ENCODE peak calls at places on chromosome 16, in eight cellular contexts. One of them, this sample, is unnamed.

GRCh38 chr16:28261916-28262315 is 30.4 kb upstream of the SBK1 start:
- DNase-seq in fibroblast of lung: no peak
- DNase-seq in bronchial epithelial cell: no peak
- DNase-seq in fibroblast of the aortic adventitia: no peak
- DNase-seq in astrocyte of the spinal cord: no peak
- DNase-seq in testis: no peak
- DNase-seq in GM13977: no peak
- DNase-seq in fibroblast of pulmonary artery: no peak
- DNase-seq in this sample: no peak

GRCh38 chr16:2206780-2207433 is 1.7 kb downstream of the MLST8 start:
- DNase-seq in fibroblast of lung: no peak
- DNase-seq in bronchial epithelial cell: no peak
- DNase-seq in fibroblast of the aortic adventitia: no peak
- DNase-seq in astrocyte of the spinal cord: no peak
- DNase-seq in testis: no peak
- DNase-seq in GM13977: no peak
- DNase-seq in fibroblast of pulmonary artery: no peak
- DNase-seq in this sample: no peak

GRCh38 chr16:24731722-24732419 is 2.4 kb downstream of the TNRC6A start:
- DNase-seq in fibroblast of lung: no peak
- DNase-seq in bronchial epithelial cell: no peak
- DNase-seq in fibroblast of the aortic adventitia: peak; percentile 37
- DNase-seq in astrocyte of the spinal cord: no peak
- DNase-seq in testis: peak; percentile 67
- DNase-seq in GM13977: no peak
- DNase-seq in fibroblast of pulmonary artery: no peak
- DNase-seq in this sample: no peak

GRCh38 chr16:30774367-30775130 is 12.4 kb downstream of the RNF40 start:
- DNase-seq in fibroblast of lung: no peak
- DNase-seq in bronchial epithelial cell: no peak
- DNase-seq in fibroblast of the aortic adventitia: no peak
- DNase-seq in astrocyte of the spinal cord: no peak
- DNase-seq in testis: no peak
- DNase-seq in GM13977: no peak
- DNase-seq in fibroblast of pulmonary artery: no peak
- DNase-seq in this sample: no peak

GRCh38 chr16:17396762-17397498 is 73.8 kb downstream of the XYLT1 start:
- DNase-seq in fibroblast of lung: peak; percentile 78
- DNase-seq in bronchial epithelial cell: no peak
- DNase-seq in fibroblast of the aortic adventitia: peak; percentile 74
- DNase-seq in astrocyte of the spinal cord: peak; percentile 44
- DNase-seq in testis: peak; percentile 50
- DNase-seq in GM13977: no peak
- DNase-seq in fibroblast of pulmonary artery: peak; percentile 80
- DNase-seq in this sample: no peak

GRCh38 chr16:31277659-31278260 is 18.0 kb downstream of the ITGAM start:
- DNase-seq in fibroblast of lung: no peak
- DNase-seq in bronchial epithelial cell: no peak
- DNase-seq in fibroblast of the aortic adventitia: no peak
- DNase-seq in astrocyte of the spinal cord: no peak
- DNase-seq in testis: no peak
- DNase-seq in GM13977: no peak
- DNase-seq in fibroblast of pulmonary artery: no peak
- DNase-seq in this sample: no peak

GRCh38 chr16:50152386-50152806 is 710 bp upstream of the TENT4B start:
- DNase-seq in fibroblast of lung: peak; percentile 29
- DNase-seq in bronchial epithelial cell: peak; percentile 37
- DNase-seq in fibroblast of the aortic adventitia: peak; percentile 36
- DNase-seq in astrocyte of the spinal cord: peak; percentile 52
- DNase-seq in testis: peak; percentile 62
- DNase-seq in GM13977: no peak
- DNase-seq in fibroblast of pulmonary artery: peak; percentile 33
- DNase-seq in this sample: no peak

GRCh38 chr16:89152831-89153700 is 18.5 kb upstream of the CDH15 start:
- DNase-seq in fibroblast of lung: no peak
- DNase-seq in bronchial epithelial cell: no peak
- DNase-seq in fibroblast of the aortic adventitia: no peak
- DNase-seq in astrocyte of the spinal cord: no peak
- DNase-seq in testis: no peak
- DNase-seq in GM13977: no peak
- DNase-seq in fibroblast of pulmonary artery: no peak
- DNase-seq in this sample: no peak

GRCh38 chr16:66695474-66695934 is 1.0 kb downstream of the CMTM4 start:
- DNase-seq in fibroblast of lung: no peak
- DNase-seq in bronchial epithelial cell: no peak
- DNase-seq in fibroblast of the aortic adventitia: no peak
- DNase-seq in astrocyte of the spinal cord: no peak
- DNase-seq in testis: no peak
- DNase-seq in GM13977: no peak
- DNase-seq in fibroblast of pulmonary artery: no peak
- DNase-seq in this sample: no peak

GRCh38 chr16:85309656-85310587 is 197.7 kb upstream of the CIBAR2 start:
- DNase-seq in fibroblast of lung: no peak
- DNase-seq in bronchial epithelial cell: no peak
- DNase-seq in fibroblast of the aortic adventitia: no peak
- DNase-seq in astrocyte of the spinal cord: no peak
- DNase-seq in testis: peak; percentile 83
- DNase-seq in GM13977: peak; percentile 56
- DNase-seq in fibroblast of pulmonary artery: no peak
- DNase-seq in this sample: no peak

GRCh38 chr16:2044541-2044940 is 3.1 kb downstream of the NTHL1 start:
- DNase-seq in fibroblast of lung: no peak
- DNase-seq in bronchial epithelial cell: no peak
- DNase-seq in fibroblast of the aortic adventitia: no peak
- DNase-seq in astrocyte of the spinal cord: no peak
- DNase-seq in testis: no peak
- DNase-seq in GM13977: no peak
- DNase-seq in fibroblast of pulmonary artery: no peak
- DNase-seq in this sample: no peak

GRCh38 chr16:58727796-58728568 is 6.1 kb downstream of the GOT2 start:
- DNase-seq in fibroblast of lung: no peak
- DNase-seq in bronchial epithelial cell: no peak
- DNase-seq in fibroblast of the aortic adventitia: no peak
- DNase-seq in astrocyte of the spinal cord: no peak
- DNase-seq in testis: no peak
- DNase-seq in GM13977: no peak
- DNase-seq in fibroblast of pulmonary artery: no peak
- DNase-seq in this sample: no peak

GRCh38 chr16:555528-556478 is 4.4 kb upstream of the PRR35 start:
- DNase-seq in fibroblast of lung: no peak
- DNase-seq in bronchial epithelial cell: no peak
- DNase-seq in fibroblast of the aortic adventitia: no peak
- DNase-seq in astrocyte of the spinal cord: no peak
- DNase-seq in testis: no peak
- DNase-seq in GM13977: no peak
- DNase-seq in fibroblast of pulmonary artery: no peak
- DNase-seq in this sample: no peak

GRCh38 chr16:63921737-63922136 is 1200.1 kb downstream of the CDH11 start:
- DNase-seq in fibroblast of lung: no peak
- DNase-seq in bronchial epithelial cell: no peak
- DNase-seq in fibroblast of the aortic adventitia: no peak
- DNase-seq in astrocyte of the spinal cord: no peak
- DNase-seq in testis: no peak
- DNase-seq in GM13977: no peak
- DNase-seq in fibroblast of pulmonary artery: no peak
- DNase-seq in this sample: no peak

GRCh38 chr16:72921620-72922019 is 126.3 kb downstream of the ZFHX3 start:
- DNase-seq in fibroblast of lung: peak; percentile 50
- DNase-seq in bronchial epithelial cell: no peak
- DNase-seq in fibroblast of the aortic adventitia: peak; percentile 36
- DNase-seq in astrocyte of the spinal cord: peak; percentile 74
- DNase-seq in testis: peak; percentile 54
- DNase-seq in GM13977: no peak
- DNase-seq in fibroblast of pulmonary artery: peak; percentile 71
- DNase-seq in this sample: no peak

GRCh38 chr16:85948870-85949269 is 49.9 kb downstream of the IRF8 start:
- DNase-seq in fibroblast of lung: no peak
- DNase-seq in bronchial epithelial cell: no peak
- DNase-seq in fibroblast of the aortic adventitia: no peak
- DNase-seq in astrocyte of the spinal cord: no peak
- DNase-seq in testis: no peak
- DNase-seq in GM13977: peak; percentile 68
- DNase-seq in fibroblast of pulmonary artery: no peak
- DNase-seq in this sample: no peak

GRCh38 chr16:27547134-27547533 is 2.6 kb downstream of the GTF3C1 start:
- DNase-seq in fibroblast of lung: peak; percentile 78
- DNase-seq in bronchial epithelial cell: peak; percentile 73
- DNase-seq in fibroblast of the aortic adventitia: peak; percentile 66
- DNase-seq in astrocyte of the spinal cord: peak; percentile 68
- DNase-seq in testis: peak; percentile 21
- DNase-seq in GM13977: peak; percentile 60
- DNase-seq in fibroblast of pulmonary artery: peak; percentile 71
- DNase-seq in this sample: no peak

GRCh38 chr16:87180069-87180468 is 137.1 kb downstream of the C16orf95 start:
- DNase-seq in fibroblast of lung: no peak
- DNase-seq in bronchial epithelial cell: no peak
- DNase-seq in fibroblast of the aortic adventitia: no peak
- DNase-seq in astrocyte of the spinal cord: no peak
- DNase-seq in testis: no peak
- DNase-seq in GM13977: no peak
- DNase-seq in fibroblast of pulmonary artery: no peak
- DNase-seq in this sample: no peak

GRCh38 chr16:10325783-10326543 is 59.9 kb upstream of the ATF7IP2 start:
- DNase-seq in fibroblast of lung: no peak
- DNase-seq in bronchial epithelial cell: no peak
- DNase-seq in fibroblast of the aortic adventitia: no peak
- DNase-seq in astrocyte of the spinal cord: no peak
- DNase-seq in testis: peak; percentile 84
- DNase-seq in GM13977: no peak
- DNase-seq in fibroblast of pulmonary artery: no peak
- DNase-seq in this sample: no peak

GRCh38 chr16:9003322-9003721 is 39.6 kb upstream of the USP7 start:
- DNase-seq in fibroblast of lung: no peak
- DNase-seq in bronchial epithelial cell: peak; percentile 26
- DNase-seq in fibroblast of the aortic adventitia: no peak
- DNase-seq in astrocyte of the spinal cord: no peak
- DNase-seq in testis: no peak
- DNase-seq in GM13977: no peak
- DNase-seq in fibroblast of pulmonary artery: no peak
- DNase-seq in this sample: no peak
- TF ChIP-seq CTCF in fibroblast of lung: no peak
- TF ChIP-seq CTCF in bronchial epithelial cell: no peak
- TF ChIP-seq CTCF in fibroblast of the aortic adventitia: no peak
- TF ChIP-seq CTCF in astrocyte of the spinal cord: no peak
- TF ChIP-seq CTCF in testis: no peak
- TF ChIP-seq CTCF in GM13977: no peak
- TF ChIP-seq CTCF in fibroblast of pulmonary artery: no peak
- TF ChIP-seq CTCF in this sample: no peak

GRCh38 chr16:22989598-22989997 is 159.7 kb downstream of the USP31 start:
- DNase-seq in fibroblast of lung: no peak
- DNase-seq in bronchial epithelial cell: no peak
- DNase-seq in fibroblast of the aortic adventitia: no peak
- DNase-seq in astrocyte of the spinal cord: no peak
- DNase-seq in testis: no peak
- DNase-seq in GM13977: no peak
- DNase-seq in fibroblast of pulmonary artery: no peak
- DNase-seq in this sample: no peak
- TF ChIP-seq CTCF in fibroblast of lung: no peak
- TF ChIP-seq CTCF in bronchial epithelial cell: no peak
- TF ChIP-seq CTCF in fibroblast of the aortic adventitia: no peak
- TF ChIP-seq CTCF in astrocyte of the spinal cord: no peak
- TF ChIP-seq CTCF in testis: no peak
- TF ChIP-seq CTCF in GM13977: no peak
- TF ChIP-seq CTCF in fibroblast of pulmonary artery: no peak
- TF ChIP-seq CTCF in this sample: no peak

GRCh38 chr16:49097964-49098363 is 183.7 kb downstream of the CBLN1 start:
- DNase-seq in fibroblast of lung: no peak
- DNase-seq in bronchial epithelial cell: no peak
- DNase-seq in fibroblast of the aortic adventitia: no peak
- DNase-seq in astrocyte of the spinal cord: no peak
- DNase-seq in testis: no peak
- DNase-seq in GM13977: no peak
- DNase-seq in fibroblast of pulmonary artery: no peak
- DNase-seq in this sample: no peak
- TF ChIP-seq CTCF in fibroblast of lung: no peak
- TF ChIP-seq CTCF in bronchial epithelial cell: no peak
- TF ChIP-seq CTCF in fibroblast of the aortic adventitia: no peak
- TF ChIP-seq CTCF in astrocyte of the spinal cord: no peak
- TF ChIP-seq CTCF in testis: no peak
- TF ChIP-seq CTCF in GM13977: no peak
- TF ChIP-seq CTCF in fibroblast of pulmonary artery: no peak
- TF ChIP-seq CTCF in this sample: no peak

DNA sequence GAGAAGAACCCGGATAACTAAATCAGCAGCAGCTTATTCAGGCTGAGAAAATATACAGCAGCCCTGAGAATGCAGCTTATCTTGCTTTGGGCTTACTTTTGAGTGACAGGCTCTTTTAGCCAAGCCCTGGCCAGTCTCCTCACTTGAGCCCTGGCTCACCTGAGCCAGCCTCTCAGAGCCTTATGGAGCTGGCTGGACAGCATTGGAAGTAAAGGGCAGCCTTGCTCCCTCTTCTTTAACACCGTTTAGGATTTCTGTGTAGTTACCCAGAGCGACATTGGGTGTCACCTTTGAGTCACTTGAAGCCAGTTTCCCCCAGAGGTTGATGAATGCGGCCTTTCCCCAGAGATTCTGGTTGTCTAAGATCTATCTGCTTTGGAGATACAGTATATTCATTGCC is 7.7 kb upstream of the NPIPB2 start:
- DNase-seq in fibroblast of lung: peak; percentile 53
- DNase-seq in bronchial epithelial cell: peak; percentile 44
- DNase-seq in fibroblast of the aortic adventitia: peak; percentile 61
- DNase-seq in astrocyte of the spinal cord: peak; percentile 35
- DNase-seq in testis: peak; percentile 58
- DNase-seq in GM13977: peak; percentile 82
- DNase-seq in fibroblast of pulmonary artery: peak; percentile 51
- DNase-seq in this sample: no peak
- TF ChIP-seq CTCF in fibroblast of lung: peak; percentile 38
- TF ChIP-seq CTCF in bronchial epithelial cell: peak; percentile 51
- TF ChIP-seq CTCF in fibroblast of the aortic adventitia: peak; percentile 45
- TF ChIP-seq CTCF in astrocyte of the spinal cord: peak; percentile 50
- TF ChIP-seq CTCF in testis: no peak
- TF ChIP-seq CTCF in GM13977: peak; percentile 77
- TF ChIP-seq CTCF in fibroblast of pulmonary artery: peak; percentile 44
- TF ChIP-seq CTCF in this sample: peak; percentile 55

GRCh38 chr16:6032438-6032837 is 934.8 kb upstream of the EEF2KMT start:
- DNase-seq in fibroblast of lung: no peak
- DNase-seq in bronchial epithelial cell: no peak
- DNase-seq in fibroblast of the aortic adventitia: no peak
- DNase-seq in astrocyte of the spinal cord: peak; percentile 3
- DNase-seq in testis: no peak
- DNase-seq in GM13977: no peak
- DNase-seq in fibroblast of pulmonary artery: no peak
- DNase-seq in this sample: no peak
- TF ChIP-seq CTCF in fibroblast of lung: no peak
- TF ChIP-seq CTCF in bronchial epithelial cell: no peak
- TF ChIP-seq CTCF in fibroblast of the aortic adventitia: no peak
- TF ChIP-seq CTCF in astrocyte of the spinal cord: no peak
- TF ChIP-seq CTCF in testis: no peak
- TF ChIP-seq CTCF in GM13977: no peak
- TF ChIP-seq CTCF in fibroblast of pulmonary artery: no peak
- TF ChIP-seq CTCF in this sample: peak; percentile 7

GRCh38 chr16:62067981-62068380 is 31.7 kb upstream of the CDH8 start:
- DNase-seq in fibroblast of lung: no peak
- DNase-seq in bronchial epithelial cell: no peak
- DNase-seq in fibroblast of the aortic adventitia: no peak
- DNase-seq in astrocyte of the spinal cord: no peak
- DNase-seq in testis: no peak
- DNase-seq in GM13977: no peak
- DNase-seq in fibroblast of pulmonary artery: no peak
- DNase-seq in this sample: no peak
- TF ChIP-seq CTCF in fibroblast of lung: no peak
- TF ChIP-seq CTCF in bronchial epithelial cell: no peak
- TF ChIP-seq CTCF in fibroblast of the aortic adventitia: no peak
- TF ChIP-seq CTCF in astrocyte of the spinal cord: no peak
- TF ChIP-seq CTCF in testis: no peak
- TF ChIP-seq CTCF in GM13977: no peak
- TF ChIP-seq CTCF in fibroblast of pulmonary artery: no peak
- TF ChIP-seq CTCF in this sample: no peak

GRCh38 chr16:48831081-48831722 is 221.2 kb upstream of the N4BP1 start:
- DNase-seq in fibroblast of lung: no peak
- DNase-seq in bronchial epithelial cell: no peak
- DNase-seq in fibroblast of the aortic adventitia: no peak
- DNase-seq in astrocyte of the spinal cord: no peak
- DNase-seq in testis: peak; percentile 22
- DNase-seq in GM13977: no peak
- DNase-seq in fibroblast of pulmonary artery: no peak
- DNase-seq in this sample: no peak
- TF ChIP-seq CTCF in fibroblast of lung: no peak
- TF ChIP-seq CTCF in bronchial epithelial cell: no peak
- TF ChIP-seq CTCF in fibroblast of the aortic adventitia: no peak
- TF ChIP-seq CTCF in astrocyte of the spinal cord: no peak
- TF ChIP-seq CTCF in testis: peak; percentile 55
- TF ChIP-seq CTCF in GM13977: no peak
- TF ChIP-seq CTCF in fibroblast of pulmonary artery: no peak
- TF ChIP-seq CTCF in this sample: peak; percentile 54

This sample was measured in progenitor cell of endocrine pancreas.